ENCODE peak calls at places on chromosomes 2 and 18, in eight cellular contexts. A is WERI-Rb-1, C is endodermal cell, X is AG04450, N is sigmoid colon, I is iPS DF 6.9, O is AG10803, V is breast epithelium. B is an unnamed sample.

GRCh38 chr18:61833387-61833786 is 59.4 kb downstream of the RNF152 start:
- DNase-seq in A (no peak), O (peak; percentile 30), I (no peak), N (no peak), C (no peak), V (no peak), X (no peak), B (no peak)

GRCh38 chr2:100581265-100581612 is 18.4 kb downstream of the PDCL3 start:
- DNase-seq in O (no peak), C (no peak), N (no peak), I (no peak), V (no peak), X (no peak), A (no peak), B (no peak)

GRCh38 chr2:134621939-134622705 is 96.7 kb downstream of the TMEM163 start:
- DNase-seq in C (no peak), I (no peak), X (no peak), V (no peak), N (no peak), O (no peak), A (no peak), B (no peak)

GRCh38 chr18:61681065-61681464 is 211.7 kb downstream of the RNF152 start:
- DNase-seq in A (no peak), O (no peak), C (no peak), V (no peak), N (no peak), X (no peak), I (no peak), B (no peak)

GRCh38 chr2:128028668-128029054 is 802 bp upstream of the SAP130 start:
- DNase-seq in X (no peak), V (no peak), O (no peak), C (no peak), N (no peak), A (no peak), I (no peak), B (no peak)

GRCh38 chr2:142142595-142142994 is 11.8 kb upstream of the LRP1B start:
- DNase-seq in I (no peak), N (no peak), V (no peak), X (no peak), O (no peak), A (peak; percentile 8), C (no peak), B (no peak)

GRCh38 chr2:180999274-180999964 is 19.0 kb downstream of the UBE2E3 start:
- DNase-seq in X (no peak), A (no peak), N (no peak), O (no peak), I (no peak), V (no peak), C (no peak), B (no peak)

GRCh38 chr2:240637901-240638175 is 12.6 kb downstream of the GPR35 start:
- DNase-seq in I (no peak), V (peak; percentile 36), O (no peak), C (no peak), X (no peak), A (no peak), N (no peak), B (no peak)

GRCh38 chr2:28547223-28547860 is 51.5 kb downstream of the PLB1 start:
- DNase-seq in I (no peak), A (no peak), V (no peak), C (no peak), N (peak; percentile 32), X (no peak), O (no peak), B (no peak)

GRCh38 chr2:214361116-214361515 is 49.7 kb upstream of the VWC2L start:
- DNase-seq in O (no peak), N (no peak), V (no peak), C (no peak), I (no peak), X (no peak), A (no peak), B (no peak)

GRCh38 chr2:234333168-234334130 is 163.4 kb downstream of the ARL4C start:
- DNase-seq in X (no peak), A (no peak), C (peak; percentile 74), O (no peak), I (no peak), V (no peak), N (no peak), B (no peak)

GRCh38 chr2:25844089-25844488 is 34.2 kb downstream of the ASXL2 start:
- DNase-seq in O (peak; percentile 46), V (no peak), X (peak; percentile 21), N (no peak), I (no peak), A (no peak), C (no peak), B (no peak)

GRCh38 chr2:212777020-212777491 is 238.5 kb upstream of the ERBB4 start:
- DNase-seq in X (no peak), V (no peak), C (no peak), O (peak; percentile 28), N (no peak), A (peak; percentile 20), I (no peak), B (peak; percentile 25)

GRCh38 chr2:177031435-177032222 is 181.0 kb upstream of the HNRNPA3 start:
- DNase-seq in X (no peak), O (no peak), I (no peak), N (no peak), V (no peak), C (no peak), A (peak; percentile 48), B (no peak)

GRCh38 chr2:26068602-26069298 is 34.9 kb downstream of the RAB10 start:
- DNase-seq in C (no peak), I (no peak), O (peak; percentile 82), X (peak; percentile 53), A (peak; percentile 34), V (no peak), N (no peak), B (peak; percentile 59)

GRCh38 chr2:100895402-100895801 is 75.5 kb downstream of the NPAS2 start:
- DNase-seq in I (no peak), O (no peak), V (no peak), A (no peak), X (no peak), C (peak; percentile 32), N (peak; percentile 77), B (no peak)

GRCh38 chr2:145464901-145465300 is 945.0 kb upstream of the ZEB2 start:
- DNase-seq in I (no peak), A (no peak), O (no peak), N (no peak), C (no peak), V (no peak), X (no peak), B (no peak)

GRCh38 chr2:241859436-241860183 is 916 bp upstream of the PDCD1 start:
- DNase-seq in O (no peak), C (peak; percentile 37), V (no peak), A (peak; percentile 47), I (no peak), X (no peak), N (peak; percentile 81), B (peak; percentile 83)

GRCh38 chr2:240392948-240393830 is 42.3 kb upstream of the GPC1 start:
- DNase-seq in C (peak; percentile 36), I (no peak), A (peak; percentile 3), V (peak; percentile 47), N (peak; percentile 54), O (no peak), X (no peak), B (no peak)

GRCh38 chr2:47653909-47654789 is 128.8 kb upstream of the MSH6 start:
- DNase-seq in C (peak; percentile 84), N (no peak), X (no peak), V (no peak), A (peak; percentile 47), I (peak; percentile 37), O (no peak), B (peak; percentile 25)

DNA sequence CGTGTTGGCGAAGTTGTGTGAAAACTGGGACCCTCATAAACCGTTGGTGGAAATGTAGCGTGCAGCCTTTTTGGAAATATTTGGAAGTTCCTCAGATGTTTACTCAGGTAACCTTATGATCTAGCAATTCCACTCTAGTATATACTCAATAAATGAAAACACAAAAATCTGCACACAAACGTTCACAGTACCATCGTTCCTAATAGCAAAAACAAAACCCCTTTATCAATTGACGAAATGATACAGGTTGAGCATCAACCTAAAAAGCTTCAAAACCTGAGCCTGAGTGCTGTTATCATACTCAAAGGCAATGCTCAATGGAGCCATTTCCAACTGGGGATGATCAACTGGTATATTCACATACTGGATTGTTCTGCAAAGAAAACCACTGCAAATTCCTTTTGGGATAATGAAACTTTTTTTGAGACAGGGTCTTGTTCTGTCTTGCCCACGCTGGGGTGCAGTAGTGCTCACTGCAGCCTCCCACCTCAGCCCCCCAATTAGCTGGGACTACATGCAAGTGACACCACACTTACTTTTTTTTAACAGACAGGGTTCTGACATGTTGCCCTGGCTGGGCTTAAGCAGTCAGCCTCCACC is 777 bp upstream of the C18orf32 start:
- DNase-seq in O (no peak), V (no peak), N (no peak), X (no peak), C (no peak), A (no peak), I (no peak), B (no peak)
- H3K4me3 ChIP-seq in O (peak overlapping the region; percentile 87), V (peak overlapping the region; percentile 67), N (peak overlapping the region; percentile 81), X (peak overlapping the region; percentile 89), C (peak overlapping the region; percentile 95), A (peak overlapping the region; percentile 93), I (no peak overlapping the region), B (no peak overlapping the region)

GRCh38 chr2:110773470-110773921 is 41.1 kb downstream of the ACOXL start:
- DNase-seq in C (no peak), I (no peak), O (no peak), X (no peak), A (no peak), N (peak; percentile 89), V (no peak), B (no peak)
- H3K4me3 ChIP-seq in C (no peak overlapping the region), I (no peak overlapping the region), O (no peak overlapping the region), X (no peak overlapping the region), A (no peak overlapping the region), N (no peak overlapping the region), V (no peak overlapping the region), B (no peak overlapping the region)

GRCh38 chr2:50344509-50345106 is 687.3 kb downstream of the NRXN1 start:
- DNase-seq in X (no peak), N (no peak), C (peak; percentile 73), I (no peak), V (no peak), O (no peak), A (no peak), B (no peak)
- H3K4me3 ChIP-seq in X (no peak overlapping the region), N (no peak overlapping the region), C (no peak overlapping the region), I (no peak overlapping the region), V (no peak overlapping the region), O (no peak overlapping the region), A (no peak overlapping the region), B (no peak overlapping the region)

GRCh38 chr2:121286506-121286905 is 1.5 kb upstream of the TFCP2L1 start:
- DNase-seq in C (no peak), A (no peak), O (no peak), V (no peak), N (no peak), I (no peak), X (no peak), B (no peak)

GRCh38 chr2:121285926-121286325 is 924 bp upstream of the TFCP2L1 start:
- DNase-seq in V (no peak), O (no peak), N (no peak), I (no peak), A (no peak), C (no peak), X (no peak), B (no peak)

GRCh38 chr2:121284424-121285076 is 452 bp downstream of the TFCP2L1 start:
- DNase-seq in A (peak; percentile 67), C (peak; percentile 76), I (no peak), X (no peak), N (no peak), V (no peak), O (no peak), B (no peak)

GRCh38 chr2:121283670-121284245 is 1.2 kb downstream of the TFCP2L1 start:
- DNase-seq in I (no peak), X (no peak), V (peak; percentile 30), N (no peak), A (peak; percentile 55), C (no peak), O (no peak), B (no peak)

GRCh38 chr2:121285077-121285449 is at the start of gene TFCP2L1:
- DNase-seq in O (no peak), X (no peak), V (peak; percentile 63), I (peak; percentile 20), C (peak; percentile 86), N (no peak), A (peak; percentile 69), B (peak; percentile 56)
- H3K4me3 ChIP-seq in O (no peak within 1 kb of the TSS), X (no peak within 1 kb of the TSS), V (peak within 1 kb of the TSS; percentile 45), I (peak within 1 kb of the TSS; percentile 35), C (peak within 1 kb of the TSS; percentile 73), N (peak within 1 kb of the TSS; percentile 42), A (peak within 1 kb of the TSS; percentile 81), B (peak within 1 kb of the TSS; percentile 17)